ENCODE peak calls at places on chromosomes 12 and 14, in ten cellular contexts. E is sciatic nerve, X is NAMALWA, V is GM04504, M is astrocyte of the cerebellum, J is GM10248, K is AG10803, P is transverse colon, O is aorta, R is T-helper 2 cell. F is an unnamed sample.

GRCh38 chr12:26810330-26810729 is 22.7 kb downstream of the ITPR2 start:
- DNase-seq in M (peak; percentile 76), R (no peak), J (no peak), K (peak; percentile 88), P (no peak), V (peak; percentile 58), X (no peak), E (peak; percentile 68), O (peak; percentile 87), F (no peak)

GRCh38 chr12:56590237-56590830 is 39.8 kb downstream of the BAZ2A start:
- DNase-seq in V (no peak), K (no peak), M (no peak), P (no peak), R (no peak), E (no peak), J (peak; percentile 51), X (peak; percentile 69), O (no peak), F (no peak)

GRCh38 chr14:96309128-96309906 is 53.3 kb downstream of the BDKRB1 start:
- DNase-seq in P (peak; percentile 33), V (no peak), E (no peak), J (no peak), R (no peak), X (no peak), K (no peak), M (no peak), O (no peak), F (no peak)

GRCh38 chr12:66036317-66036716 is 94.2 kb downstream of the LLPH start:
- DNase-seq in X (no peak), O (peak; percentile 84), M (peak; percentile 84), K (peak; percentile 94), R (no peak), J (no peak), P (no peak), E (no peak), V (peak; percentile 88), F (no peak)

GRCh38 chr14:21825147-21825743 is 151.6 kb upstream of the OR4E1 start:
- DNase-seq in O (no peak), V (no peak), R (no peak), J (peak; percentile 22), K (no peak), E (no peak), X (peak; percentile 86), P (no peak), M (no peak), F (no peak)

GRCh38 chr14:100241279-100241678 is 2.3 kb downstream of the YY1 start:
- DNase-seq in J (no peak), O (no peak), M (no peak), X (no peak), P (no peak), E (no peak), V (no peak), K (no peak), R (no peak), F (no peak)

GRCh38 chr12:57889541-57889989 is 43.0 kb upstream of the CTDSP2 start:
- DNase-seq in K (peak; percentile 97), M (no peak), O (peak; percentile 93), R (no peak), V (peak; percentile 93), E (peak; percentile 87), J (no peak), P (peak; percentile 71), X (no peak), F (no peak)

GRCh38 chr12:6078378-6079083 is 45.9 kb downstream of the VWF start:
- DNase-seq in P (no peak), V (no peak), R (no peak), M (peak; percentile 57), E (no peak), K (peak; percentile 48), O (no peak), X (no peak), J (peak; percentile 39), F (peak; percentile 43)

GRCh38 chr14:99592394-99592793 is 11.6 kb downstream of the CCDC85C start:
- DNase-seq in K (no peak), J (no peak), E (no peak), X (no peak), V (no peak), P (no peak), M (no peak), O (no peak), R (no peak), F (no peak)

GRCh38 chr12:94603434-94604068 is 46.8 kb downstream of the TMCC3 start:
- DNase-seq in O (no peak), J (no peak), V (no peak), K (no peak), M (no peak), X (peak; percentile 53), E (no peak), P (peak; percentile 69), R (peak; percentile 25), F (peak; percentile 83)

GRCh38 chr14:78567343-78567742 is 397.2 kb downstream of the NRXN3 start:
- DNase-seq in J (no peak), K (peak; percentile 46), O (no peak), R (no peak), P (no peak), M (peak; percentile 34), E (no peak), X (no peak), V (peak; percentile 24), F (no peak)

GRCh38 chr12:123973552-123974341 is 732 bp downstream of the ZNF664 start:
- DNase-seq in M (no peak), K (peak; percentile 6), P (peak; percentile 55), X (peak; percentile 13), V (no peak), E (peak; percentile 71), R (no peak), J (peak; percentile 36), O (peak; percentile 83), F (peak; percentile 88)

GRCh38 chr12:116157845-116158267 is 119.6 kb downstream of the MED13L start:
- DNase-seq in M (no peak), E (no peak), V (no peak), J (no peak), X (no peak), K (no peak), P (no peak), R (no peak), O (no peak), F (no peak)

GRCh38 chr12:101172316-101172715 is 37.7 kb downstream of the SLC5A8 start:
- DNase-seq in K (peak; percentile 41), R (no peak), E (no peak), M (no peak), X (peak; percentile 3), J (no peak), P (peak; percentile 21), O (no peak), V (no peak), F (no peak)

GRCh38 chr12:1047898-1048660 is 57.1 kb downstream of the ERC1 start:
- DNase-seq in O (no peak), P (no peak), M (no peak), J (no peak), E (no peak), V (no peak), X (no peak), R (no peak), K (peak; percentile 38), F (no peak)